ENCODE peak calls at places on chromosome 3, in six cellular contexts. E, V, T, U, H and R are unnamed samples.

GRCh38 chr3:127071597-127072001 is 88.7 kb downstream of the PLXNA1 start:
- DNase-seq in H (no peak), E (no peak), V (no peak), T (peak; percentile 46), U (no peak), R (no peak)

GRCh38 chr3:39332525-39332924 is 3.0 kb downstream of the CCR8 start:
- DNase-seq in U (no peak), V (no peak), H (no peak), T (no peak), E (no peak), R (no peak)

GRCh38 chr3:15645740-15646490 is 44.4 kb downstream of the BTD start:
- DNase-seq in H (no peak), T (no peak), V (no peak), E (no peak), U (no peak), R (no peak)

GRCh38 chr3:106631378-106632083 is 745.7 kb upstream of the CCDC54 start:
- DNase-seq in E (no peak), V (no peak), H (no peak), T (no peak), U (no peak), R (peak; percentile 16)

GRCh38 chr3:65019412-65020093 is 331.8 kb upstream of the ADAMTS9 start:
- DNase-seq in U (no peak), E (no peak), H (no peak), V (no peak), T (no peak), R (no peak)

GRCh38 chr3:12252859-12253258 is 36.0 kb upstream of the PPARG start:
- DNase-seq in E (no peak), U (no peak), V (no peak), T (no peak), H (no peak), R (no peak)

GRCh38 chr3:95939235-95939824 is 875.1 kb upstream of the EPHA6 start:
- DNase-seq in T (no peak), V (no peak), U (no peak), H (no peak), E (no peak), R (no peak)

GRCh38 chr3:23602895-23603443 is 202.8 kb upstream of the UBE2E1 start:
- DNase-seq in V (no peak), H (no peak), U (no peak), E (no peak), T (no peak), R (no peak)

GRCh38 chr3:122533931-122534334 is 19.2 kb upstream of the KPNA1 start:
- DNase-seq in V (no peak), H (no peak), E (no peak), T (no peak), U (no peak), R (peak; percentile 53)

GRCh38 chr3:21020043-21020442 is 731.0 kb downstream of the ZNF385D start:
- DNase-seq in T (no peak), U (no peak), V (no peak), E (no peak), H (no peak), R (no peak)

GRCh38 chr3:126107960-126108688 is 24.2 kb upstream of the SLC41A3 start:
- DNase-seq in H (no peak), T (no peak), V (peak; percentile 54), U (no peak), E (no peak), R (no peak)

GRCh38 chr3:173249457-173249856 is 108.4 kb upstream of the SPATA16 start:
- DNase-seq in V (no peak), E (no peak), H (no peak), T (no peak), U (no peak), R (no peak)

GRCh38 chr3:159806412-159806811 is 182.2 kb upstream of the IL12A start:
- DNase-seq in H (no peak), T (no peak), V (no peak), U (no peak), E (no peak), R (no peak)

GRCh38 chr3:90091557-90091956 is 984.1 kb downstream of the EPHA3 start:
- DNase-seq in E (peak; percentile 74), V (no peak), U (no peak), H (no peak), T (no peak), R (peak; percentile 12)

GRCh38 chr3:18199757-18200156 is 225.4 kb downstream of the SATB1 start:
- DNase-seq in H (no peak), T (no peak), U (no peak), E (no peak), V (no peak), R (no peak)

GRCh38 chr3:48423883-48424695 is 5.8 kb downstream of the PLXNB1 start:
- DNase-seq in H (no peak), U (no peak), T (no peak), V (no peak), E (no peak), R (no peak)

GRCh38 chr3:89606151-89606550 is 498.7 kb downstream of the EPHA3 start:
- DNase-seq in T (no peak), E (no peak), H (no peak), V (no peak), U (no peak), R (no peak)

GRCh38 chr3:12484198-12484982 is at the start of gene TSEN2:
- DNase-seq in V (peak; percentile 94), U (peak; percentile 71), E (peak; percentile 97), H (peak; percentile 93), T (peak; percentile 98), R (peak; percentile 76)

GRCh38 chr3:98967758-98968157 is 66.3 kb upstream of the DCBLD2 start:
- DNase-seq in V (no peak), T (no peak), E (no peak), U (no peak), H (no peak), R (no peak)

GRCh38 chr3:106485802-106486201 is 617.0 kb upstream of the CBLB start:
- DNase-seq in E (no peak), H (no peak), T (no peak), V (no peak), U (no peak), R (no peak)

GRCh38 chr3:54353547-54354339 is 231.4 kb downstream of the CACNA2D3 start:
- DNase-seq in T (no peak), E (no peak), V (no peak), U (no peak), H (no peak), R (peak; percentile 6)

DNA sequence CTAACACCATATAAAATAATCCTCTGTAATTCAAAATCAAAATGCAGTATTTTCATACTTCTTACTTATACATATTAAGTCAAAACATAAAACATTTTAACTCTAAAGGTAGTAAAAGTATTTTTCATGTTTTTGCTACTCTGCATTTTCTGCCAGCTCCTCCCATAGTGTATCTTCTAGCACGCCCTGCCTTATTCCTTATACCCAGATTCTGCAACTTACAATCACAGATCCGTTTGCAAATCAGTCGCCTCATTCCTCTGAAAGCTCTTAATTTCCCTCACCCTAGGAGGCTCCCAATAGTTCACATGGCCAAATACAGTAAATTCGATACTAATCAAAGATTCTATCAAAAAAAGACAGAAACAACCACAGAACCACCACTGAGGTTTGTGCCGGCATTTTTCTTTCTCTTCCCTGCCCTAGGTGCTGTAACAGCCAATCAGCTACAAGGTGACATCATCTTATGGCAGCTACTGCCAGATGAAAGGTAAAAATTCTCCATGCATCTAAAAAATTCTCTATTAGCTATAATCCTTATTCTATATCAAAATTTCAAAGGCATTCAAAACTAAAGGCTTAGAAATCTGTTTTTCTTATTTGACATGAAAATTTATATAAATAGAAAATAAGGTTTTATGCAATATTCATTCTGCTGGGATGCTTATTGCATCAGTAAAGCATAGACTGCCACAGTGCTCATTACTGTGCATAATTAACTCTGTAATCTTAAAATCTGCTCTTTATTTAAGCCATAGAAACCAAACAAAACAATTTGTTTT is 72.8 kb downstream of the CLASP2 start:
- DNase-seq in E (peak; percentile 20), U (no peak), V (no peak), H (no peak), T (no peak), R (peak; percentile 31)
- H3K4me3 ChIP-seq in E (no peak overlapping the region), U (peak overlapping the region; percentile 18), V (peak overlapping the region; percentile 45), H (no peak overlapping the region), T (peak overlapping the region; percentile 36), R (peak overlapping the region; percentile 46)

GRCh38 chr3:14110699-14111098 is 14.0 kb downstream of the CHCHD4 start:
- DNase-seq in T (no peak), E (no peak), U (no peak), H (no peak), V (no peak), R (no peak)

GRCh38 chr3:14119166-14119510 is 5.5 kb downstream of the CHCHD4 start:
- DNase-seq in U (no peak), T (no peak), V (no peak), E (no peak), H (no peak), R (no peak)

GRCh38 chr3:14117468-14118399 is 6.9 kb downstream of the CHCHD4 start:
- DNase-seq in V (no peak), E (no peak), U (no peak), T (peak; percentile 43), H (no peak), R (no peak)

GRCh38 chr3:14118400-14119165 is 6.1 kb downstream of the CHCHD4 start:
- DNase-seq in E (no peak), H (no peak), U (no peak), T (peak; percentile 64), V (no peak), R (no peak)

GRCh38 chr3:14113964-14114667 is 10.6 kb downstream of the CHCHD4 start:
- DNase-seq in H (no peak), E (no peak), V (no peak), U (no peak), T (no peak), R (no peak)
- TF ChIP-seq CTCF in H (no peak), E (no peak), V (no peak), U (no peak), T (no peak), R (peak; percentile 16)

GRCh38 chr3:151386063-151386462 is 1.5 kb upstream of the P2RY12 start:
- DNase-seq in E (no peak), V (no peak), U (no peak), H (no peak), T (no peak), R (no peak)

GRCh38 chr3:151384741-151385174 is at the start of gene P2RY12:
- DNase-seq in V (no peak), H (no peak), T (no peak), E (no peak), U (no peak), R (no peak)

GRCh38 chr3:151382671-151383070 is 1.9 kb downstream of the P2RY12 start:
- DNase-seq in E (no peak), T (no peak), V (no peak), U (no peak), H (no peak), R (no peak)

GRCh38 chr3:151383111-151383510 is 1.4 kb downstream of the P2RY12 start:
- DNase-seq in U (no peak), H (no peak), V (no peak), T (no peak), E (no peak), R (no peak)

DNA sequence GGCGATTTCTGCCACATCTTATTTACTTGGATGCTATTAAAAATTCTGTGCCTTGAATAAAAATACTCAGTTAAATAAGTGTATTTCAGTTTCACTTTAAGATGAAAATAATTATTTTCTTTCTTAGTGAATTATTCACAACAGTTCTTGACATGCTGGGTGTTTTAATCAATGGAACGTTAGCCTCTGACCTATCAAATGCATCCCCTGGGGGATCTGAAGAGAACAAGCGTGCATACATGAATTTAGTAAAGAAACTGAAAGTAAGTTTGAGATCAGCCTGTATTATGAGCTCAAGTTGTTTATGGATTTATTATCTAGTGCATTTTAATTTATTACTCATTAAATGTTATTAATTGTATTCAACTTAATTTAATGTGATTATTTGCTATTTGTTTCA is 597 bp downstream of the P2RY12 start:
- DNase-seq in E (no peak), U (no peak), H (no peak), T (no peak), V (no peak), R (no peak)
- H3K4me3 ChIP-seq in E (no peak overlapping the region), U (peak overlapping the region; percentile 32), H (no peak overlapping the region), T (peak overlapping the region; percentile 33), V (peak overlapping the region; percentile 53), R (no peak overlapping the region)

GRCh38 chr3:72977060-72977459 is 19.6 kb upstream of the PPP4R2 start:
- DNase-seq in H (no peak), V (no peak), T (no peak), U (no peak), E (no peak), R (no peak)
- TF ChIP-seq CTCF in H (no peak), V (peak; percentile 12), T (peak; percentile 14), U (no peak), E (no peak), R (no peak)